ENCODE peak calls at places on chromosomes 13 and 19, in seven cellular contexts. D, Y, L, R, P, K and Z are unnamed samples.

GRCh38 chr19:14054721-14055120 is 7.2 kb downstream of the PALM3 start:
- DNase-seq in D (no peak), Y (no peak), L (no peak), R (no peak), P (no peak), K (no peak), Z (no peak)

GRCh38 chr13:90104764-90105163 is 1242.7 kb upstream of the MIR17HG start:
- DNase-seq in D (no peak), Y (no peak), L (no peak), R (no peak), P (no peak), K (no peak), Z (no peak)

GRCh38 chr13:114064516-114065140 is 67.8 kb downstream of the RASA3 start:
- DNase-seq in D (peak), Y (no peak), L (peak), R (peak), P (peak), K (peak), Z (no peak)

GRCh38 chr13:95226476-95226875 is 74.8 kb downstream of the ABCC4 start:
- DNase-seq in D (no peak), Y (no peak), L (no peak), R (no peak), P (no peak), K (no peak), Z (no peak)

GRCh38 chr13:36829753-36830152 is 10.7 kb downstream of the RFXAP start:
- DNase-seq in D (no peak), Y (no peak), L (no peak), R (no peak), P (no peak), K (no peak), Z (no peak)

GRCh38 chr13:105820415-105820814 is 715.0 kb downstream of the EFNB2 start:
- DNase-seq in D (no peak), Y (no peak), L (no peak), R (no peak), P (no peak), K (no peak), Z (no peak)

GRCh38 chr13:113546571-113547247 is 37.8 kb upstream of the TFDP1 start:
- DNase-seq in D (peak), Y (no peak), L (peak), R (peak), P (peak), K (peak), Z (peak)

GRCh38 chr13:70253411-70253810 is 145.2 kb upstream of the KLHL1 start:
- DNase-seq in D (no peak), Y (no peak), L (no peak), R (no peak), P (no peak), K (no peak), Z (no peak)

GRCh38 chr13:50617134-50617721 is 226.3 kb downstream of the DLEU7 start:
- DNase-seq in D (no peak), Y (no peak), L (peak), R (peak), P (no peak), K (no peak), Z (no peak)

GRCh38 chr13:50448535-50448981 is 394.9 kb downstream of the DLEU7 start:
- DNase-seq in D (no peak), Y (no peak), L (no peak), R (peak), P (no peak), K (no peak), Z (no peak)

GRCh38 chr13:37118002-37118401 is 12.5 kb upstream of the CSNK1A1L start:
- DNase-seq in D (no peak), Y (peak), L (no peak), R (no peak), P (no peak), K (no peak), Z (no peak)

GRCh38 chr19:4208385-4209094 is 20.8 kb upstream of the EBI3 start:
- DNase-seq in D (peak), Y (no peak), L (peak), R (no peak), P (no peak), K (no peak), Z (no peak)

GRCh38 chr19:47132522-47132852 is 1.9 kb downstream of the SAE1 start:
- DNase-seq in D (no peak), Y (no peak), L (no peak), R (no peak), P (no peak), K (no peak), Z (no peak)

DNA sequence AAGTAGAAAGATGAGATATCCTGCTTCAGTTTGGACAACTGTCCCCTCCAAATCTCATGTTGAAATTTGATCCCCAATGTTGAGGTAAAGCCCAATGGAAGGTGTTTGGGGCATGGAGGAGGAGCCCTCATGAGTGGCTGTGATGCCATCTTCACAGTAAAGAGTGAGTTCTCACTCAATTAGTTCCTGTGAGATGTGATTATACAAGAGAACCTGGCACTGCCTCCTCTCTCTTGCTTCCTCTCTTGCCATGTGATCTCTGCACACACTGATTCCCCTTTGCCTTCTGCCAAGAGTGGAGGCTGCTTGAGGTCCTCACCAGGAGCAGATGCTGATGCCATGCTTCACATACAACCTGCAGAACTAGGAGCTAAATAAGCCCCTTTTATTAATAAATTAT is 87.0 kb downstream of the HSPH1 start:
- DNase-seq in D (no peak), Y (no peak), L (no peak), R (no peak), P (no peak), K (no peak), Z (no peak)
- H3K27ac ChIP-seq in D (no peak), Y (no peak), L (no peak), R (no peak), P (no peak), K (no peak), Z (peak)

DNA sequence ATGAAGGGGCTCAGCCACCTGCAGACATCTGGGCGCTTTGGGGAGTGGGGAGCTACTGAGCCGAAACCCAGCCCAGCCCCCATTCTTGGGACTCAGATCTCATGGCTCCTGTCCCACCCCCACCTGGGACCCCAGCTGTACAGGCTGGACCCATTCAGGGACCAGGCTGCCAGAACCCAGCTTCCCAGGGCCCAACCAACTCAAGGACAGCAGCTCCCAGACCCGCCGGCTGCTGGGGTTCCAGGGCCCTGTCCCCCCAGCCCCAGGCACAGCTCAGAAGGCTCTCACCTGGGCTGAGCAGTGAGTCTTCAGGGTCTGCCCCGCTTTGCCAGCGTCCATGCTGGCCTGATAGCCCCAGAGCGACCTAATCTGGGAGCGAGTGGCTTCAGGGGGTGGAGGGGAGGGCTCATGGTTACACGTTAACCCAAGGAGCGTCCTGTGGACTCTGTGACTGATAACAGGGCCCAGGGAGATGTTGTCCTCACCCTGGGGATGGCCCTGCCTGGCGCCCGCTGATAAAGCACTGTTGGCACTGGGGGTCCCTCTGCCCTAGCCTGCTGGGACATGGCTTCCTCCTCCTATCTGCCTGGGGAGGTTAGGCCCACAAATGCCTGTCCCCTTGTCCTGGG is at the start of gene TMEM86B:
- DNase-seq in D (no peak), Y (no peak), L (no peak), R (no peak), P (no peak), K (no peak), Z (no peak)
- TF ChIP-seq POLR2A in D (no peak), Y (no peak), L (no peak), R (no peak), P (no peak), K (no peak), Z (no peak)

GRCh38 chr13:75366380-75367280 is 115.3 kb downstream of the TBC1D4 start:
- DNase-seq in D (no peak), Y (no peak), L (no peak), R (peak), P (no peak), K (no peak), Z (no peak)

GRCh38 chr13:75369986-75370385 is 112.0 kb downstream of the TBC1D4 start:
- DNase-seq in D (no peak), Y (no peak), L (no peak), R (no peak), P (peak), K (no peak), Z (no peak)

GRCh38 chr13:75371223-75371622 is 110.7 kb downstream of the TBC1D4 start:
- DNase-seq in D (no peak), Y (no peak), L (no peak), R (no peak), P (no peak), K (no peak), Z (no peak)

GRCh38 chr13:75365724-75366173 is 116.2 kb downstream of the TBC1D4 start:
- DNase-seq in D (no peak), Y (no peak), L (peak), R (peak), P (no peak), K (no peak), Z (no peak)

GRCh38 chr13:75368167-75368566 is 113.8 kb downstream of the TBC1D4 start:
- DNase-seq in D (no peak), Y (no peak), L (peak), R (peak), P (no peak), K (no peak), Z (no peak)
- H3K27ac ChIP-seq in D (peak), Y (no peak), L (no peak), R (peak), P (peak), K (no peak), Z (no peak)

GRCh38 chr19:45323671-45324081 is 1.0 kb upstream of the CKM start:
- DNase-seq in D (peak), Y (no peak), L (no peak), R (no peak), P (no peak), K (no peak), Z (no peak)
- TF ChIP-seq POLR2A in D (no peak), Y (no peak), L (no peak), R (no peak), P (no peak), K (no peak), Z (no peak)

DNA sequence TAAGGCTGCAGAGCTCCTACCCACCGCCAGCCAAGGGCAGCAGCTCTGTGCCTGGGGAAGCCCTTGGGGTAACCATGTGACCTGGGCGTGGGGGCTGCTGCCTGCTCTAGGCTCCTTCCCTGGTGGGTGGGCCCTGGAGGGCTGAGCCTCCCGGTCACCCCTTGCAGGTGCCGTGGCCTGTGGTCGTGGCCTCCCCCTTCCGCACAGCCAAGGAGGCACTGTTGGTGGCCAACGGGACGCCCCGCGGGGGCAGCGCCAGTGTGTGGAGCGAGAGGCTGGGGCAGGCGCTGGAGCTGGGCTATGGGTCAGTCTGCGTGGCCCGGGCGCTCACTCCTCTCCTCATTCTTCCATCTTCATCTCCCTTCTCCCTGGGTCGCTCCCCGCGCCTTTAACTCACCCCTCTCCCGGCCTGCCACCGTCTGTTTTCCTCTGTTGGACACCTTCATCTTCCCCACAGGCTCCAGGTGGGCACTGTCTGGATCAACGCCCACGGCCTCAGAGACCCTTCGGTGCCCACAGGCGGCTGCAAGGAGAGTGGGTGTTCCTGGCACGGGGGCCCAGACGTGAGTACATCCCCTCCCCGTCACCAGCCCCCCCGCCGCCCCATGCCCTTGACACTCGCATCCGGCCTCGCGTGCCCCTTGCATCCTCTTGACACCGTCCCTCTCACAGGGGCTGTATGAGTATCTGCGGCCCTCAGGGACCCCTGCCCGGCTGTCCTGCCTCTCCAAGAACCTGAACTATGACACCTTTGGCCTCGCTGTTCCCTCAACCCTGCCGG is 9.9 kb upstream of the FLT3LG start:
- DNase-seq in D (no peak), Y (no peak), L (no peak), R (no peak), P (no peak), K (no peak), Z (no peak)
- H3K27ac ChIP-seq in D (no peak), Y (no peak), L (no peak), R (no peak), P (no peak), K (no peak), Z (no peak)